ENCODE peak calls at places on chromosomes 3 and 15, in five cellular contexts. T, J, C, K and W are unnamed samples.

GRCh38 chr3:73098873-73099272 is 37.4 kb downstream of the EBLN2 start:
- DNase-seq in T (no peak), J (no peak), C (no peak), K (no peak), W (no peak)

GRCh38 chr15:41936155-41936554 is 36.2 kb downstream of the EHD4 start:
- DNase-seq in T (no peak), J (no peak), C (no peak), K (no peak), W (no peak)

GRCh38 chr15:78914027-78914764 is 30.6 kb downstream of the CTSH start:
- DNase-seq in T (no peak), J (peak), C (peak), K (no peak), W (no peak)

GRCh38 chr3:179069762-179070390 is 1.7 kb downstream of the ZMAT3 start:
- DNase-seq in T (peak), J (peak), C (no peak), K (no peak), W (no peak)

GRCh38 chr15:62880278-62880677 is 162.3 kb upstream of the TPM1 start:
- DNase-seq in T (no peak), J (peak), C (no peak), K (no peak), W (no peak)

GRCh38 chr15:67774626-67775025 is 50.7 kb upstream of the SKOR1 start:
- DNase-seq in T (no peak), J (no peak), C (no peak), K (no peak), W (no peak)

GRCh38 chr3:36635731-36636130 is 128.6 kb downstream of the DCLK3 start:
- DNase-seq in T (no peak), J (peak), C (no peak), K (no peak), W (peak)

GRCh38 chr15:60347480-60348069 is 50.2 kb downstream of the ANXA2 start:
- DNase-seq in T (no peak), J (no peak), C (no peak), K (no peak), W (no peak)

GRCh38 chr15:82750831-82751181 is 41.1 kb upstream of the AP3B2 start:
- DNase-seq in T (no peak), J (peak), C (no peak), K (no peak), W (no peak)

GRCh38 chr3:45365060-45365459 is 23.3 kb upstream of the LARS2 start:
- DNase-seq in T (no peak), J (peak), C (no peak), K (no peak), W (peak)

GRCh38 chr15:90114451-90114901 is 12.2 kb upstream of the IDH2 start:
- DNase-seq in T (no peak), J (peak), C (no peak), K (no peak), W (no peak)

GRCh38 chr3:130662407-130663028 is 84.1 kb downstream of the PIK3R4 start:
- DNase-seq in T (no peak), J (no peak), C (no peak), K (no peak), W (no peak)

GRCh38 chr3:110815008-110815583 is 256.5 kb upstream of the NECTIN3 start:
- DNase-seq in T (peak), J (peak), C (no peak), K (no peak), W (peak)

GRCh38 chr3:50588759-50589433 is 19.6 kb downstream of the HEMK1 start:
- DNase-seq in T (no peak), J (peak), C (no peak), K (no peak), W (no peak)

GRCh38 chr15:67006089-67007065 is 59.0 kb upstream of the SMAD3 start:
- DNase-seq in T (no peak), J (peak), C (peak), K (no peak), W (no peak)

GRCh38 chr3:147318900-147319299 is 87.4 kb downstream of the ZIC4 start:
- DNase-seq in T (no peak), J (peak), C (no peak), K (no peak), W (no peak)

GRCh38 chr3:181868576-181868975 is 156.9 kb downstream of the SOX2 start:
- DNase-seq in T (no peak), J (no peak), C (no peak), K (no peak), W (no peak)
- TF ChIP-seq CTCF in T (no peak), J (no peak), C (no peak), K (no peak), W (no peak)

DNA sequence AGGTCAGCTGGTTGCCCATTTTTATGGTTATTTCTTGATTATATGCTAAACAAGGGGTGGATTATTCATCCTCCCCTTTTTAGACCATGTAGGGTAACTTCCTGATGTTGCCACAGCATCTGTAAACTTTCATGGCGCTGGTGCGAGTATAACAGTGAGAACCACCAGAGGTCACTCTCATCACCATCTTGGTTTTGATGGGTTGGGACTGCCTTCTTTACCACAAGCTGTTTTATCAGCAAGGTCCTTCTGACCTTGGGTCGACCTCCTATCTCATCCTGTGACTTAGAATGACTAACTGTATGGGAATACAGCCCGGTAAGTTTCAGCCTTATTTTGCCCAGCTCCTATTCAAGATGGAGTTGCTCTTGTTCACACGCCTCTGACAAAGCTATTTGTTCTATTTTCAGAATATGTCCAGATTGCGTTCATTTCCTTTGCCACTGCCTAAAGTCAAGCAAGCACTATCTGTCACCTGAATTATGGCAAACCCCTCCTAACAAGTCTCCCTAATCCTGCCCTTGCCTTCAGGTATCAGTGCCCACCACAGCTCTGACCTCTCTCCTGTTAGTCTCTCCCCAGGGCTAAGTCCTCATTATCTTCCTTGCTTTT is 308.5 kb downstream of the ROBO2 start:
- DNase-seq in T (peak), J (peak), C (no peak), K (no peak), W (no peak)
- TF ChIP-seq CTCF in T (peak), J (peak), C (peak), K (no peak), W (peak)

DNA sequence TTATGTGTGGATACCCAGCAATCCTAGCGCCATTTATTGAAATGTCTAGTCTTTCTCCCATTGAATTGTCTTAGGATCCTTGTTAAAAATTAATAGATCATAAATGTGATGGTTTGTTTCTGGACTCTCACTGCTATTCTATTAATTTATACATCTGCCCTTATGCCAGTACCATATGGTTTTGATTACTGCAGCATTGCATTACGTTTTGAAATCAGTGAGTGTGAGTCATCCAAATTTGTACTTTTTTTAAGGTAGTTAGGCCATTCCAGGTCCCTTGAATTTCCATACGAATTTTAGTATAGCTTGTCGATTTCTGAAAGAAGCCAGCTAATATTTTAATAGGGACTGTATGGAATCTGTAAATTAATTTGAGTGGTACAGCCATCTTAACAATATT is 648.6 kb upstream of the ZNF385D start:
- DNase-seq in T (peak), J (peak), C (no peak), K (no peak), W (no peak)
- TF ChIP-seq CTCF in T (no peak), J (no peak), C (no peak), K (no peak), W (no peak)

GRCh38 chr3:119599558-119600174 is 2.0 kb downstream of the PLA1A start:
- DNase-seq in T (no peak), J (no peak), C (no peak), K (no peak), W (no peak)

GRCh38 chr3:119602676-119603075 is 5.0 kb downstream of the PLA1A start:
- DNase-seq in T (no peak), J (no peak), C (no peak), K (no peak), W (no peak)

GRCh38 chr3:119601154-119601553 is 3.5 kb downstream of the PLA1A start:
- DNase-seq in T (no peak), J (no peak), C (no peak), K (no peak), W (no peak)

GRCh38 chr3:119598410-119599098 is 869 bp downstream of the PLA1A start:
- DNase-seq in T (no peak), J (no peak), C (no peak), K (no peak), W (no peak)

DNA sequence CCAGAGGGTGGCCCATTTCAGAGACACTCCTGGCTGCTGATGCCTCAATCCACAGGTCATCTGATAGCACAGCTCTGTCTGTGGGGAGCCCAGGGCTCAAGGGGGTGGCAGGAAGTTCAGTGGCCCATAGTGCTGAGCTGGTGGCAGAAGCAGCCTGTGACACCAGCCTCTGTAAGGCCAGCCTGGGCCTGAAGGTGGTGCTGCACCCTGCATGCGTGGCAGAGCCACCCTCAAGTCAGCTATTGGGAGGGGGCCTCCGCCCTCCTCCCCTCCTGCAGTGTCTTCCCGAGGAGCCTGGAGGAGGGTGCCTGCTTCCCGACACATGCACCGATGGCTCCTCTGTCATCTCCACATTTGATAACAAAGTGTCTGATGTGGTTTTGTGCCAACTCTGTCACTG is 3.0 kb downstream of the PLA1A start:
- DNase-seq in T (peak), J (no peak), C (no peak), K (peak), W (no peak)
- TF ChIP-seq CTCF in T (no peak), J (peak), C (no peak), K (no peak), W (peak)

GRCh38 chr3:57559526-57559925 is 3.5 kb downstream of the PDE12 start:
- DNase-seq in T (peak), J (peak), C (no peak), K (no peak), W (no peak)

GRCh38 chr3:57555738-57556458 is at the start of gene PDE12:
- DNase-seq in T (peak), J (peak), C (peak), K (peak), W (peak)

GRCh38 chr3:57556459-57557087 is 499 bp downstream of the PDE12 start:
- DNase-seq in T (no peak), J (peak), C (no peak), K (peak), W (no peak)

GRCh38 chr3:57555316-57555715 is 758 bp upstream of the PDE12 start:
- DNase-seq in T (no peak), J (no peak), C (no peak), K (peak), W (no peak)

GRCh38 chr3:57557088-57557537 is 1.0 kb downstream of the PDE12 start:
- DNase-seq in T (peak), J (peak), C (no peak), K (peak), W (peak)
- TF ChIP-seq CTCF in T (no peak), J (no peak), C (no peak), K (no peak), W (no peak)

GRCh38 chr3:68256635-68257034 is 602.2 kb upstream of the SUCLG2 start:
- DNase-seq in T (peak), J (no peak), C (no peak), K (peak), W (no peak)
- TF ChIP-seq CTCF in T (no peak), J (no peak), C (peak), K (no peak), W (no peak)

GRCh38 chr3:94990952-94991705 is 928.3 kb downstream of the NSUN3 start:
- DNase-seq in T (no peak), J (no peak), C (no peak), K (no peak), W (no peak)
- TF ChIP-seq CTCF in T (no peak), J (no peak), C (peak), K (no peak), W (no peak)

GRCh38 chr15:65416845-65417416 is 5.8 kb downstream of the IGDCC4 start:
- DNase-seq in T (no peak), J (peak), C (no peak), K (no peak), W (no peak)

GRCh38 chr15:65412556-65412955 is 10.2 kb downstream of the IGDCC4 start:
- DNase-seq in T (no peak), J (peak), C (no peak), K (no peak), W (no peak)

GRCh38 chr15:65413760-65414144 is 9.0 kb downstream of the IGDCC4 start:
- DNase-seq in T (no peak), J (peak), C (no peak), K (no peak), W (no peak)

GRCh38 chr15:65413051-65413759 is 9.5 kb downstream of the IGDCC4 start:
- DNase-seq in T (no peak), J (no peak), C (no peak), K (no peak), W (no peak)

GRCh38 chr15:65414841-65415621 is 7.7 kb downstream of the IGDCC4 start:
- DNase-seq in T (no peak), J (peak), C (peak), K (no peak), W (no peak)
- TF ChIP-seq CTCF in T (no peak), J (no peak), C (peak), K (no peak), W (no peak)

GRCh38 chr3:24496529-24497482 is 2.2 kb upstream of the THRB start:
- DNase-seq in T (peak), J (peak), C (no peak), K (peak), W (no peak)
- TF ChIP-seq CTCF in T (peak), J (peak), C (peak), K (peak), W (peak)